ENCODE peak calls at places on chromosomes 5 and 9, in nine cellular contexts. U is AG10803, Y is SK-N-SH, I is HuH-7, Z is EL, L is astrocyte of the spinal cord, D is LoVo, M is GM12865, P is breast epithelium. H is an unnamed sample.

GRCh38 chr5:55331321-55331720 is 23.5 kb downstream of the MTREX start:
- DNase-seq in L (no peak), P (no peak), M (no peak), Y (no peak), U (no peak), D (no peak), I (no peak), Z (no peak), H (no peak)

GRCh38 chr5:137310051-137310730 is 188.9 kb downstream of the SPOCK1 start:
- DNase-seq in I (no peak), M (no peak), P (no peak), L (peak; percentile 87), U (peak; percentile 97), D (peak; percentile 46), Z (peak; percentile 97), Y (no peak), H (peak; percentile 88)

GRCh38 chr5:150034677-150035076 is 34.1 kb downstream of the HMGXB3 start:
- DNase-seq in P (no peak), I (no peak), Y (no peak), U (peak; percentile 95), Z (peak; percentile 74), D (no peak), L (peak; percentile 89), M (no peak), H (no peak)

GRCh38 chr5:179755022-179755421 is 22.4 kb downstream of the MAML1 start:
- DNase-seq in U (no peak), L (no peak), I (peak; percentile 55), P (no peak), M (no peak), Y (no peak), D (no peak), Z (no peak), H (no peak)

GRCh38 chr9:82829818-82830217 is 233.1 kb downstream of the RASEF start:
- DNase-seq in D (no peak), P (no peak), Z (no peak), U (no peak), I (no peak), L (no peak), Y (no peak), M (no peak), H (no peak)

GRCh38 chr5:37580106-37580505 is 201.0 kb downstream of the WDR70 start:
- DNase-seq in P (no peak), I (no peak), M (no peak), Y (no peak), L (no peak), U (peak; percentile 38), D (no peak), Z (no peak), H (no peak)

GRCh38 chr9:70832487-70832886 is 288.9 kb downstream of the TRPM3 start:
- DNase-seq in Z (no peak), D (no peak), L (no peak), I (no peak), U (peak; percentile 2), P (no peak), M (no peak), Y (no peak), H (no peak)

GRCh38 chr5:122982376-122982775 is 54.1 kb downstream of the PPIC start:
- DNase-seq in U (no peak), Y (no peak), L (no peak), P (no peak), Z (no peak), I (no peak), D (no peak), M (no peak), H (no peak)

GRCh38 chr5:62621280-62621679 is 42.7 kb downstream of the LRRC70 start:
- DNase-seq in P (no peak), Z (no peak), U (no peak), L (no peak), D (no peak), M (no peak), Y (no peak), I (no peak), H (no peak)

GRCh38 chr5:14595189-14595588 is 13.6 kb downstream of the OTULINL start:
- DNase-seq in U (no peak), D (no peak), Z (no peak), M (peak; percentile 82), I (no peak), L (no peak), Y (peak; percentile 80), P (no peak), H (no peak)

GRCh38 chr9:115548826-115549225 is 430.9 kb upstream of the TNC start:
- DNase-seq in Y (no peak), P (no peak), M (no peak), Z (peak; percentile 6), L (peak; percentile 63), D (no peak), I (no peak), U (peak; percentile 74), H (no peak)

GRCh38 chr5:39417979-39418378 is 6.8 kb downstream of the DAB2 start:
- DNase-seq in P (no peak), Y (no peak), D (no peak), M (no peak), L (no peak), U (no peak), Z (no peak), I (no peak), H (no peak)

GRCh38 chr5:74107899-74108298 is 481.9 kb downstream of the ARHGEF28 start:
- DNase-seq in U (no peak), D (no peak), Y (no peak), P (no peak), Z (no peak), L (no peak), M (no peak), I (no peak), H (no peak)

GRCh38 chr9:21836437-21837161 is 34.2 kb downstream of the MTAP start:
- DNase-seq in Y (no peak), L (peak; percentile 100), P (no peak), U (peak; percentile 97), I (no peak), D (peak; percentile 70), Z (peak; percentile 99), M (no peak), H (peak; percentile 98)

GRCh38 chr5:169581580-169582227 is 1.9 kb upstream of the SPDL1 start:
- DNase-seq in P (no peak), I (peak; percentile 26), M (peak; percentile 70), Y (peak; percentile 39), L (peak; percentile 64), D (peak; percentile 70), Z (peak; percentile 73), U (peak; percentile 77), H (peak; percentile 38)

GRCh38 chr5:160769264-160769663 is 82.7 kb downstream of the ATP10B start:
- DNase-seq in Y (no peak), Z (no peak), D (no peak), I (no peak), M (no peak), L (no peak), P (no peak), U (no peak), H (no peak)

GRCh38 chr9:91966503-91966902 is 16.5 kb upstream of the ROR2 start:
- DNase-seq in Y (no peak), I (no peak), D (no peak), Z (peak; percentile 39), M (no peak), U (peak; percentile 29), L (no peak), P (no peak), H (no peak)